ENCODE peak calls at places on chromosome 4, in seven cellular contexts. I is adipocyte, C is fibroblast of lung, T is HCT116, Z is breast epithelium, A is SK-N-SH, V is left ventricle myocardium inferior. G is an unnamed sample. For H3K4me1 and H3K27me3, the result is how much of the 10 kb centered on the place peaks cover.

GRCh38 chr4:67721317-67721769 is 20.4 kb upstream of the UBA6 start:
- DNase-seq in A (no peak), C (no peak), V (no peak), I (no peak), Z (no peak), T (no peak), G (no peak)

GRCh38 chr4:152850377-152850776 is 70.6 kb downstream of the ARFIP1 start:
- DNase-seq in Z (peak), C (peak), V (no peak), A (no peak), T (no peak), I (peak), G (no peak)

GRCh38 chr4:137032242-137032641 is 500.1 kb downstream of the PCDH18 start:
- DNase-seq in A (no peak), Z (no peak), I (no peak), T (no peak), C (peak), V (no peak), G (no peak)

GRCh38 chr4:152415980-152416379 is 119.9 kb downstream of the FBXW7 start:
- DNase-seq in C (peak), V (no peak), Z (no peak), A (no peak), T (no peak), I (peak), G (no peak)

GRCh38 chr4:152628128-152628527 is 51.7 kb downstream of the TMEM154 start:
- DNase-seq in I (no peak), C (peak), Z (peak), T (no peak), A (no peak), V (peak), G (no peak)

GRCh38 chr4:86965019-86965976 is 30.5 kb downstream of the AFF1 start:
- DNase-seq in V (no peak), A (no peak), T (no peak), Z (no peak), C (no peak), I (no peak), G (no peak)

GRCh38 chr4:89788243-89789072 is 48.5 kb downstream of the SNCA start:
- DNase-seq in C (peak), V (peak), I (peak), Z (no peak), A (no peak), T (no peak), G (no peak)

GRCh38 chr4:178937130-178937529 is 1494.9 kb upstream of the AGA start:
- DNase-seq in V (no peak), A (no peak), I (no peak), Z (no peak), C (peak), T (peak), G (no peak)

GRCh38 chr4:77203380-77204197 is 46.6 kb downstream of the CCNG2 start:
- DNase-seq in A (peak), V (peak), I (peak), C (peak), T (peak), Z (peak), G (peak)

GRCh38 chr4:26343041-26343403 is 22.2 kb downstream of the RBPJ start:
- DNase-seq in A (no peak), Z (no peak), T (no peak), C (peak), I (peak), V (no peak), G (no peak)

GRCh38 chr4:141021397-141022194 is 111.7 kb downstream of the RNF150 start:
- DNase-seq in T (no peak), A (no peak), Z (no peak), V (no peak), C (peak), I (peak), G (no peak)

GRCh38 chr4:4969298-4969697 is 50.0 kb downstream of the CYTL1 start:
- DNase-seq in V (peak), C (peak), A (no peak), I (no peak), Z (no peak), T (peak), G (no peak)

GRCh38 chr4:102493257-102493656 is 7.9 kb upstream of the NFKB1 start:
- DNase-seq in T (no peak), I (no peak), A (no peak), Z (no peak), V (no peak), C (no peak), G (no peak)

GRCh38 chr4:1012031-1012739 is 759 bp downstream of the FGFRL1 start:
- DNase-seq in A (peak), C (peak), I (peak), V (no peak), T (no peak), Z (peak), G (peak)

GRCh38 chr4:3021127-3021526 is 53.2 kb downstream of the HTT-AS start:
- DNase-seq in C (no peak), V (no peak), T (no peak), I (no peak), Z (no peak), A (no peak), G (no peak)

GRCh38 chr4:15853345-15853744 is 75.2 kb downstream of the CD38 start:
- DNase-seq in Z (no peak), C (no peak), V (no peak), I (no peak), A (no peak), T (no peak), G (no peak)

DNA sequence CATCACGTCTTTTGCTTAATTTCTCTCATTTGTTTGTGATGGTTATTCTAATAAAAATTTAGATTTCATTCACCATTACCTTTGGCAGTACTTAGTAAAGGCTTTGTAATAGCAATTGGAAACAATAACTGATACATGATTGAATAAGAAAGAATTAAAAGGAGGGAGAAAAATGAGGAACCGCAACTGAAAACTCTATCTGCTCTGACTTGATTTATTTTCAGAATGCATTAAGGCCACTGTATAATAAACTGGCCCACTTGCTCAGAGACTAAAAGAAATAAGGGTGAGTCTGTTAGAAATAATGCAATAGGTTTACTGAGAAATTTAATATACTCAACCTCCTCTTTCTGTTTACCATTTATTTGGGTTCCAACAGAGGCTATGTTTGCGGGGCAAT is 351.5 kb downstream of the TMA16 start:
- DNase-seq in A (no peak), V (no peak), C (no peak), I (no peak), T (no peak), Z (no peak), G (no peak)
- H3K4me1 ChIP-seq in A (under half), V (under half), C (under half), I (under half), T (under half), Z (under half), G (under half)

DNA sequence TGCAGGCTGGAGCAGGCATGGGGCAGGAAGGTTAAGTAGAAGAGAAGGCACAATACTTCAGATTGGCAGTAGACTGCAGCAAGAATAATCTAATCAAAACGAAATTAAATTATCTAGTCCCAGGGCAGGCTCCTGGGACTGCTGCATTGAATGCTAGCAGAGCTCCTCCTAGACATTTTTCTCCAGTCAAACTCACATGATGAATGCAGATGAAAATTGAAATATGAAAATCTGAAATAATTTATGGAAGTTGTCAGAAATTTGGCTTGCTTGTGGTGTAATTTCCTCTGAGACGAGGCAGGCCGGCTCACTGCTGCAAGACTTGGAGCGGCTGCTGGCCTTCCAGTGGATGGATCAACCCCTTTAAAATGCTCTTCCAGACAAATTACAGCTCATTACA is 78.0 kb upstream of the TMEM33 start:
- DNase-seq in A (peak), I (no peak), C (no peak), T (no peak), Z (no peak), V (no peak), G (no peak)
- H3K27me3 ChIP-seq in A (under half), I (half or more), C (under half), T (under half), Z (under half), V (half or more), G (under half)

GRCh38 chr4:98612318-98613250 is 45.8 kb downstream of the TSPAN5 start:
- DNase-seq in T (no peak), C (peak), A (no peak), I (no peak), Z (no peak), V (no peak), G (no peak)
- H3K4me1 ChIP-seq in T (half or more), C (under half), A (under half), I (under half), Z (under half), V (under half), G (under half)

GRCh38 chr4:158998624-158999023 is 104.3 kb upstream of the RAPGEF2 start:
- DNase-seq in A (no peak), Z (no peak), C (peak), T (peak), V (no peak), I (no peak), G (no peak)
- H3K27me3 ChIP-seq in A (under half), Z (under half), C (under half), T (under half), V (under half), I (under half), G (under half)

GRCh38 chr4:113145519-113146291 is 96.3 kb downstream of the ANK2 start:
- DNase-seq in V (peak), A (no peak), Z (no peak), C (no peak), I (no peak), T (no peak), G (no peak)
- H3K4me1 ChIP-seq in V (under half), A (under half), Z (under half), C (under half), I (under half), T (under half), G (under half)

GRCh38 chr4:110610620-110610939 is 12.3 kb downstream of the PITX2 start:
- DNase-seq in V (no peak), I (no peak), C (no peak), Z (no peak), T (no peak), A (no peak), G (no peak)
- H3K27me3 ChIP-seq in V (half or more), I (under half), C (half or more), Z (under half), T (under half), A (half or more), G (under half)

G was measured in CD8-positive, alpha-beta memory T cell.